ENCODE peak calls at places on chromosomes 5 and 9, in four cellular contexts. T, O, H and V are unnamed samples.

GRCh38 chr5:179323026-179323571 is 22.2 kb downstream of the ADAMTS2 start:
- DNase-seq in T (no peak), O (no peak), H (no peak), V (no peak)

GRCh38 chr5:6829150-6829784 is 116.0 kb downstream of the TENT4A start:
- DNase-seq in T (no peak), O (no peak), H (no peak), V (no peak)

GRCh38 chr9:73125651-73126050 is 26.0 kb upstream of the ANXA1 start:
- DNase-seq in T (no peak), O (no peak), H (no peak), V (no peak)

GRCh38 chr9:106862115-106862945 is 636 bp upstream of the ZNF462 start:
- DNase-seq in T (no peak), O (no peak), H (no peak), V (peak)

GRCh38 chr9:107309271-107309670 is 26.2 kb downstream of the RAD23B start:
- DNase-seq in T (no peak), O (no peak), H (no peak), V (no peak)

GRCh38 chr9:35801328-35802128 is 10.1 kb downstream of the NPR2 start:
- DNase-seq in T (no peak), O (peak), H (peak), V (no peak)

GRCh38 chr5:31824886-31825774 is 186.2 kb downstream of the PDZD2 start:
- DNase-seq in T (peak), O (peak), H (peak), V (no peak)

GRCh38 chr5:38823503-38823902 is 22.3 kb upstream of the OSMR start:
- DNase-seq in T (no peak), O (no peak), H (no peak), V (no peak)

GRCh38 chr9:33690156-33690908 is 105.0 kb upstream of the PRSS3 start:
- DNase-seq in T (no peak), O (no peak), H (no peak), V (no peak)

GRCh38 chr5:11146171-11146570 is 385.1 kb upstream of the DAP start:
- DNase-seq in T (no peak), O (no peak), H (no peak), V (no peak)

GRCh38 chr5:75414241-75414640 is 77.2 kb downstream of the HMGCR start:
- DNase-seq in T (no peak), O (no peak), H (no peak), V (no peak)

GRCh38 chr9:6852243-6852963 is 94.6 kb downstream of the KDM4C start:
- DNase-seq in T (no peak), O (peak), H (no peak), V (no peak)

GRCh38 chr5:57889558-57889957 is 406.9 kb upstream of the ACTBL2 start:
- DNase-seq in T (peak), O (peak), H (no peak), V (no peak)

GRCh38 chr5:111775224-111775623 is 18.2 kb upstream of the NREP start:
- DNase-seq in T (no peak), O (no peak), H (no peak), V (no peak)

GRCh38 chr9:113940077-113940476 is 64.0 kb downstream of the ZNF618 start:
- DNase-seq in T (no peak), O (no peak), H (no peak), V (no peak)

GRCh38 chr5:131481569-131481968 is 153.5 kb downstream of the RAPGEF6 start:
- DNase-seq in T (no peak), O (no peak), H (no peak), V (no peak)

GRCh38 chr5:68285075-68285827 is 69.7 kb downstream of the PIK3R1 start:
- DNase-seq in T (no peak), O (peak), H (no peak), V (no peak)

GRCh38 chr5:135705230-135705631 is 126.4 kb upstream of the CXCL14 start:
- DNase-seq in T (no peak), O (no peak), H (no peak), V (no peak)

GRCh38 chr9:27632254-27632653 is 59.0 kb upstream of the C9orf72 start:
- DNase-seq in T (no peak), O (no peak), H (no peak), V (no peak)

GRCh38 chr9:22144226-22144625 is 135.1 kb upstream of the CDKN2B start:
- DNase-seq in T (no peak), O (no peak), H (no peak), V (no peak)

DNA sequence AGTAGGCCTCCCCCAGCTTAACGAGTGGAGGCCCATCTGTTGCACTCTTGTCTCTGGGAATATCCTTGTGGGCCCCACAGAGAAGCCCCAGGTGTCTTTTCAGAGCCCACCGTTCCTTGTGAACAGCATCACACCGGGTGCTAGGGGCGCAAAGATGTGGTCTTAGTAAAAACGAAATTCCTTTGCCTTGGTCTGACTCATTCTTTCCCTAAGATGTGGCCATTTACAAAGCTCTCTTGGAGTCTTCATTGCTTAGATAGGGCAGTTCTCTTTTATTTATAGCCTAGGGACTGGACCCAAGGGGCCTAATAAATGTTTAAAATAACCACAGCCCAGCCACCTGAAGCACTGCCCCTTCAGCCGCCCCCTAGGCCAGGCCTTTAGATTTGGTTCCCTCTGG is 52.8 kb upstream of the RPL26L1 start:
- DNase-seq in T (no peak), O (no peak), H (no peak), V (no peak)
- TF ChIP-seq FOSL1 in T (no peak), O (no peak), H (no peak), V (no peak)

DNA sequence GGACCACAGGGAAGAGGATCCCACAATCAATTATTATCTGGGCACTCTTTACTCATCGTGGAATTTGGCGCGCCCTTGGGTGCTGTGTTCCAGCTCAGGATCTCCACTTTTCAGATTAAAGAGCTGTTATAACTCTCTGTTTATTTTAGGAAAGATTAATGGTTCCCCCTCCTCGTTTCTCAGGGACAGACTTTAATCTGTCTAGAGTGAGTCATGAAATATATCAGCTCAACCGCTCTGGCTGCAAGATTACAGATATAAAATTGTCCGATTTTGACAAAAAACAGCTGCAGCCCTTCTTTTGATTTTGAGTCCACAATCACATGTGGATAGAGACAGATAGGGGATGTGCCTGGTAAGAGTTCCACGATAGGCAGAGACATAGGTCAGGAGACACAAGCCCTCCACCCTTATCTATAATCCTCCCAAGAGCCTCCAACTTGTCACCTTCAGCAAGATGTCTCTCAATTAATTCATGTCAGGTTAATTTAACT is 77.6 kb upstream of the ANKRD55 start:
- DNase-seq in T (no peak), O (no peak), H (peak), V (no peak)
- TF ChIP-seq FOSL1 in T (no peak), O (no peak), H (peak), V (no peak)

DNA sequence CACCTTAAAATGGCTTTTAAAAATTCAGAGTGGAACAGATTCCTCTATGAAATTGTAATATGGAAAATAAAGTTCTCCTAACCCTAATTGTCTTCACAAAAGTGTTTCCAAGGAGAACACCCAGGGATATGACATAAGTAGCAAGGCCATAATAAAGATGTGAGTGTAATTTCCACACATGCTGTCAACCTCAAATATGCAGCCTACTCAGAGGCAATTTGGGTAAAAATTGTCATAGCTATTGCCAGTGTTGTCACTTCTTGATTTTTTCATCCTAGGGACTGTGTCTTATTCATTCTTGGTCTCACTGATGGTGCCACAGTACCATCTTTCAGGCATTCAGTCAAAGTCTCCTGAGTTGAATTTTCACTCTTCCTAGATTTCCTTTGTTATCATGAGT is 100.3 kb downstream of the PPP2R2B start:
- DNase-seq in T (no peak), O (no peak), H (no peak), V (no peak)
- TF ChIP-seq FOSL1 in T (no peak), O (no peak), H (no peak), V (no peak)

DNA sequence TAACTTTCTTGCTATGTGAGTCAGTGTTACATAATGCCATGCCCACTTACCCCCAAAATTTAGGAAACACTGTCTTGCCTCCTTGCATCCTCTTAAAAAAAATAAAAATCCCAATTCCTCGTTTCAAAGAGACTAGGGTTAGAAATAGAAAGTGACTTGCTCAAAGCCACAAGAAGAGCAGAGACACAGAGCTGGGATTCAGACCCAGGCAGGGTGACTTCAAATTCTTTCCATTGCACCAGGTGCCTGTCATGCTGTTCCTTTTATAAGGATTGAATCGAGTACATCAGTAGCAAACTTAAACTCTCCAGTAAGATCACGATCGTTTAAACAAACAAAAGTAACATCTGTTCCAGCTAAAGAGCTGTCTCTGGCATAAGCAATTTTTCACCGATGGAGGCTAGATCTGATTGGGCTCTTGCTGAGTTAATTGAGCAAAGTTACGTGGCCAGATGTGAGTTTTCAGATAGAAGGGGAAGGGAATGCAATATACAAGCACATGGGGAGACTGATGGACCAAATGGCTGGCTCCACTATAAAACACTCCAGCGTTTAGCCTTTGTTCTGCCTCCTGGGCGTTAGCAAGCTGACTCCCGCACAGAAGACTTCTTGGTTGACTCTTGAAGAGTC is 176.9 kb downstream of the PALM2AKAP2 start:
- DNase-seq in T (no peak), O (no peak), H (no peak), V (no peak)
- TF ChIP-seq FOSL1 in T (no peak), O (no peak), H (no peak), V (no peak)

GRCh38 chr5:158874814-158875213 is 224.9 kb downstream of the EBF1 start:
- DNase-seq in T (no peak), O (no peak), H (no peak), V (no peak)

GRCh38 chr5:158874343-158874742 is 225.4 kb downstream of the EBF1 start:
- DNase-seq in T (no peak), O (no peak), H (no peak), V (no peak)

GRCh38 chr5:158876263-158876942 is 223.3 kb downstream of the EBF1 start:
- DNase-seq in T (no peak), O (no peak), H (no peak), V (no peak)

GRCh38 chr5:158875272-158875679 is 224.4 kb downstream of the EBF1 start:
- DNase-seq in T (no peak), O (no peak), H (no peak), V (no peak)

DNA sequence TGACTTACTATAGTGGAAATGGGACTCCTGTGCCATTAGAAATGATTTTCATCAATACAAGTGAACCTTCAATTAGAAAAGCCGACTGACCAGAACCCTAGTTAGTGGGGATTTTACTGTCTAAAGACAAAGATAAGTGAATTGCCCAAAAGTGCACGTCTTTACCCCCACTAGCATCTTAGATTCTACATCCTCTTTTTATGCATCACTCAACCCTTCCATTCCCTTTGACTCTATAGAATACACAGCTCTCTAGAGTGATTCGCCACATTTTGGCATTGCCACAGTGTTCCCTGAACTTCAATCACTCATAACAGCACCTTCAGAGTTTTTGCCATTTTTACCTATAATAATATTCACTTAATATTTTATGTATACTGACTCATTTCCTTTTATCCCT is 226.6 kb downstream of the EBF1 start:
- DNase-seq in T (no peak), O (no peak), H (no peak), V (no peak)
- TF ChIP-seq FOSL1 in T (no peak), O (no peak), H (no peak), V (no peak)

DNA sequence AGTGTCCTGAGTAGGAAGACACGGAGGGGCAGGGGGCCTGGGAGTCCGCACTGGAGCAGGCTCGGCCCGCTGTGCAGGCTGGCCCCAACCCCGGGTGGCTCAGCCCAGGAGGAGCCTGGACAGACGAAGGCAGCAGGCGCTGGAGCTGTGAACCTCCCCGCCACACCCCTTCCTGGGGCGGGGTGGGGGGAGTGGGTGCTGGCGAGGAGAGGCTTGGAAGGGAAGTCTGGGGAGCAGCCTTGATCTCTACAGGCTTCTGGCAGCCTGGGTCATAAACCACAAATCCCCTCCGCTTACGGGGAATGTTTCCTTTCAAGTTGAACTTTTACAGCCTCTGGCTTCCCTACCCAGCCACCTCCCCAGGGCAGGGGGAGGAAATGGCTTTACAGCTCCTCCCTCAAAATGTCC is 19.7 kb downstream of the CRB2 start:
- DNase-seq in T (no peak), O (peak), H (peak), V (no peak)
- TF ChIP-seq FOSL1 in T (no peak), O (no peak), H (no peak), V (no peak)

GRCh38 chr9:136007906-136008692 is 46.9 kb upstream of the UBAC1 start:
- DNase-seq in T (peak), O (peak), H (no peak), V (no peak)
- TF ChIP-seq FOSL1 in T (peak), O (peak), H (peak), V (no peak)

DNA sequence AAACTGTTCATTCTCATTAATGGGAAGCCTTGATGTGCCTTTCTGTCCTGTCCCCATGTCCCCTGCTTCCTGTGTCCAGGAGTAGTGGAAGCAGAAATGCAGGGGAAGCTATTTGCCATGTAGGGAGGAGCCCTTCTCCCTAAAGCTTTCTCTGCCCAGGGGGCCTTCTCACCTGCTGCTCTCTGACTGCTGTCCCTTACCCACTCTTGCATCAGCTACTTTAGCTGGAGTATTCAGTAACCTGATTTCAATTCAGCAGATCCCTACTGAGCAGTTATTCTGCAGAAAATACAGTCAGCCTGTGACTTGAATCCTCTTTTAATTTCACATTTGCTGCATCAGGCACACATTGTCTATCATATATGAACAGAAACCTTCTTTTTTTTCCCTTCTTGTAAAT is 90.4 kb downstream of the MVB12B start:
- DNase-seq in T (peak), O (no peak), H (no peak), V (no peak)
- TF ChIP-seq FOSL1 in T (no peak), O (no peak), H (no peak), V (no peak)

GRCh38 chr5:180801596-180802324 is 846 bp downstream of the MGAT1 start:
- DNase-seq in T (no peak), O (no peak), H (no peak), V (no peak)

GRCh38 chr5:180799902-180800801 is 2.5 kb downstream of the MGAT1 start:
- DNase-seq in T (no peak), O (no peak), H (no peak), V (no peak)

GRCh38 chr5:180797256-180798192 is 5.1 kb downstream of the MGAT1 start:
- DNase-seq in T (no peak), O (no peak), H (peak), V (no peak)

GRCh38 chr5:180798193-180798592 is 4.4 kb downstream of the MGAT1 start:
- DNase-seq in T (no peak), O (no peak), H (no peak), V (peak)

DNA sequence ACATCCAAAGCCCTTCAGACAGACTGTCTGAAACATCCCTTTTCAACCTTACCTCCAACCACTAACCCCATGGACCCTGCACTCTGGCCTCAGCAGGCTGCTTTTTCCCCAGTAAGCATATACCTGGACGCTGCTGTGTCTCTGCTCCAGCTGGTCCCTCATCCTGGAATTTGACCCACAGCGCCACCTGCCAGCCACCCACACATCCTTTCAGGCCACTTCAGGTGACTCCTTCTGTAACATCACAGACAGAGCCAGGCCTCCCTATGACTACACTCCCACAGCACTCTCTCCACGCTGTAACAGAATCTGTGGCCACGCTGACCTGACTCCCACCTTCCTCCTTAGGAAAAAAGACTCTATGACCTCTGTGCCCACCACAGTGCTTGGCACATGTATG is 3.4 kb downstream of the MGAT1 start:
- DNase-seq in T (no peak), O (no peak), H (no peak), V (no peak)
- TF ChIP-seq FOSL1 in T (no peak), O (no peak), H (no peak), V (no peak)